ENCODE peak calls at places on chromosomes 12 and 14, in six cellular contexts. U, Y, R, X, C and H are unnamed samples.

GRCh38 chr14:66624319-66624937 is 116.5 kb downstream of the GPHN start:
- DNase-seq in U (peak), R (peak), X (peak), C (peak), Y (no peak), H (peak)

GRCh38 chr14:42563313-42563712 is 956.6 kb downstream of the LRFN5 start:
- DNase-seq in X (no peak), U (no peak), C (no peak), R (no peak), Y (no peak), H (no peak)

GRCh38 chr12:55019784-55020183 is at the start of gene NEUROD4:
- DNase-seq in U (peak), C (peak), Y (peak), R (peak), X (peak), H (peak)

GRCh38 chr12:130967631-130968030 is 13.9 kb downstream of the ADGRD1 start:
- DNase-seq in Y (no peak), U (no peak), X (no peak), C (no peak), R (no peak), H (no peak)

GRCh38 chr12:3527181-3527580 is 36.2 kb downstream of the PRMT8 start:
- DNase-seq in Y (peak), R (no peak), U (no peak), X (no peak), C (no peak), H (peak)

GRCh38 chr12:7498832-7499231 is 4.7 kb downstream of the CD163 start:
- DNase-seq in C (no peak), Y (peak), X (no peak), U (no peak), R (no peak), H (peak)

GRCh38 chr12:47073951-47074350 is 5.5 kb upstream of the PCED1B start:
- DNase-seq in Y (no peak), X (no peak), C (no peak), R (no peak), U (no peak), H (no peak)

GRCh38 chr12:69240625-69240984 is 1.2 kb downstream of the CPSF6 start:
- DNase-seq in Y (no peak), X (no peak), R (no peak), C (no peak), U (no peak), H (no peak)

GRCh38 chr14:53516261-53516774 is 363.2 kb upstream of the DDHD1 start:
- DNase-seq in C (no peak), Y (peak), R (no peak), X (no peak), U (peak), H (peak)

GRCh38 chr14:33894339-33894738 is 56.5 kb downstream of the EGLN3 start:
- DNase-seq in Y (no peak), C (no peak), U (no peak), X (no peak), R (no peak), H (no peak)

GRCh38 chr14:24978862-24979724 is 70.9 kb downstream of the STXBP6 start:
- DNase-seq in U (no peak), C (no peak), X (no peak), R (no peak), Y (no peak), H (no peak)

GRCh38 chr12:92930421-92930820 is 1.3 kb upstream of the EEA1 start:
- DNase-seq in X (no peak), Y (no peak), C (no peak), R (no peak), U (no peak), H (no peak)

GRCh38 chr12:124952801-124953200 is 36.1 kb downstream of the DHX37 start:
- DNase-seq in X (no peak), U (no peak), R (no peak), C (no peak), Y (no peak), H (no peak)

GRCh38 chr14:23430016-23430732 is 5.3 kb downstream of the MYH7 start:
- DNase-seq in Y (no peak), C (no peak), R (no peak), U (no peak), X (no peak), H (no peak)

GRCh38 chr14:72625689-72626088 is 268.2 kb downstream of the DPF3 start:
- DNase-seq in R (no peak), U (no peak), C (no peak), X (no peak), Y (no peak), H (no peak)

GRCh38 chr12:115569694-115570093 is 707.8 kb downstream of the MED13L start:
- DNase-seq in U (no peak), C (no peak), R (no peak), Y (no peak), X (no peak), H (no peak)

GRCh38 chr12:13156277-13156676 is 40.2 kb upstream of the EMP1 start:
- DNase-seq in X (no peak), C (no peak), U (no peak), R (no peak), Y (no peak), H (no peak)

GRCh38 chr14:31950760-31951637 is 126.1 kb upstream of the ARHGAP5 start:
- DNase-seq in U (no peak), C (peak), Y (no peak), X (no peak), R (peak), H (no peak)

GRCh38 chr12:25698782-25699181 is 145.7 kb upstream of the LMNTD1 start:
- DNase-seq in U (no peak), C (no peak), Y (no peak), X (no peak), R (no peak), H (no peak)

GRCh38 chr14:95623195-95623594 is 63.0 kb upstream of the TCL1B start:
- DNase-seq in C (no peak), X (no peak), U (no peak), Y (no peak), R (no peak), H (no peak)

GRCh38 chr14:95619785-95620417 is 66.3 kb upstream of the TCL1B start:
- DNase-seq in C (no peak), Y (no peak), X (no peak), R (no peak), U (no peak), H (no peak)

GRCh38 chr14:95620659-95621059 is 65.6 kb upstream of the TCL1B start:
- DNase-seq in Y (no peak), U (no peak), C (no peak), X (no peak), R (no peak), H (no peak)
- TF ChIP-seq CTCF in Y (no peak), U (no peak), C (no peak), X (no peak), R (no peak), H (no peak)

GRCh38 chr14:92974541-92975345 is 51.8 kb downstream of the CHGA start:
- DNase-seq in R (no peak), U (no peak), C (no peak), Y (no peak), X (no peak), H (no peak)
- TF ChIP-seq CTCF in R (no peak), U (no peak), C (no peak), Y (no peak), X (no peak), H (no peak)

GRCh38 chr12:48812389-48812788 is 5.9 kb upstream of the CACNB3 start:
- DNase-seq in U (no peak), Y (no peak), C (no peak), R (no peak), X (no peak), H (no peak)

GRCh38 chr12:48813464-48814312 is 4.6 kb upstream of the CACNB3 start:
- DNase-seq in R (no peak), U (no peak), C (no peak), Y (no peak), X (no peak), H (no peak)

GRCh38 chr12:48810817-48811453 is 7.4 kb upstream of the CACNB3 start:
- DNase-seq in R (no peak), Y (peak), C (no peak), U (peak), X (no peak), H (peak)

GRCh38 chr12:48814313-48815280 is 3.7 kb upstream of the CACNB3 start:
- DNase-seq in X (peak), Y (no peak), R (peak), U (no peak), C (peak), H (peak)

DNA sequence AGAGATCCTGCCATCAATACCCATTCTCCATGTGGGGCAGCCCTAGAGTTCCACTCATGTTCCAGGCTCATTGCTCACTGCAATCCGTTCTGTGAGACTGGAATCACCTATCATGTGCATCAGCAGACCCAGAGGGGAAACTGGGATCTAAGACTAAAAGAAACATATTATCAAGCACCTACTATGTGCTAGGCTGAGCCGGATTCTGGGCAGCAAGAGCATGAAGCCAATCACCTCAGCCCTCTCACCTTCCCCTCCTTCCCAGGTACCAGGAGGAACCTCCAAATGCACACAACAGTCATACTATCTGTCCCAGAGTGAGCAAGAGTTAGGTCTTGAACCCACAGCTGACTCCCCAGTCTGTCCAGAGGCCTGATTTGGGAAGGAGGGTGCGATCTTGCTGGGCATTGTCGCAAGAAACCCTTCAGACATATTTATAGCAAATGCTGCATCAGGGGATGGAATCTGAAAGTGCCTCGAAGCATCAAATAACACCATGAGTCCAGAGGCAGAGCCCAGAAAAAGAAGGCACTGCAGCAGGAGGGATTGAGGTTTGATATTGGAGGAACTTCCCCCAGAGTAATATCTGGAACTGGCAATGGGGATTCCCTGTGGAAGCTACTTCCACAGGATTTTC is 6.7 kb upstream of the CACNB3 start:
- DNase-seq in X (no peak), R (no peak), C (no peak), U (no peak), Y (no peak), H (no peak)
- TF ChIP-seq CTCF in X (no peak), R (no peak), C (no peak), U (no peak), Y (no peak), H (no peak)

GRCh38 chr12:127963926-127964325 is 303.0 kb upstream of the TMEM132C start:
- DNase-seq in U (no peak), C (no peak), X (no peak), Y (no peak), R (no peak), H (no peak)

GRCh38 chr12:127966331-127966730 is 300.6 kb upstream of the TMEM132C start:
- DNase-seq in X (no peak), Y (no peak), C (no peak), R (no peak), U (no peak), H (no peak)

DNA sequence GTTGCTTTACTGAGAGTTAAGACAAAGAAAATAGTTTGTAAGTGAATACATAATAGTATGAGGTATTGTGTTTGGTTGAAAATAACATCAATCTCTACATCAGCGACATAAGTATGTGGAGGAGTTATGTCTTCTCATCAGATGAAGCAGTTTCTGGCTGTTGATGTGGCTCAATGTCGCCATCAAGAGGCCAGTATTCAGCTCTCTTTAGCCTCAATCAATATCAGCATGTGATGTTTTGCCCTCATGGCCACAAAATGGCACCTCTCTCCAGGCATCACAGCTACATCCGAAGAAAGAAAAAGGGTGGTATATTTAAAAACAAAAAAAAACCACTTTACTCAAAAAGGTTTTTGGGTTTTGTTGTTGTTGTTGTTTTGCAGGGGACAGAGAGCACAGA is 302.3 kb upstream of the TMEM132C start:
- DNase-seq in U (no peak), C (no peak), X (no peak), R (no peak), Y (no peak), H (no peak)
- TF ChIP-seq CTCF in U (no peak), C (no peak), X (no peak), R (peak), Y (peak), H (no peak)

GRCh38 chr14:93113678-93114067 is 2.1 kb downstream of the ITPK1 start:
- DNase-seq in C (no peak), R (no peak), U (no peak), Y (no peak), X (no peak), H (no peak)

GRCh38 chr14:93115069-93115919 is 431 bp downstream of the ITPK1 start:
- DNase-seq in Y (no peak), R (peak), C (peak), U (no peak), X (peak), H (peak)

GRCh38 chr14:93115920-93116675 is at the start of gene ITPK1:
- DNase-seq in Y (no peak), U (no peak), C (peak), X (peak), R (peak), H (no peak)

GRCh38 chr14:93114068-93114710 is 1.5 kb downstream of the ITPK1 start:
- DNase-seq in C (no peak), U (no peak), Y (no peak), X (no peak), R (no peak), H (no peak)

GRCh38 chr14:93114713-93115068 is 1.0 kb downstream of the ITPK1 start:
- DNase-seq in X (no peak), U (no peak), Y (no peak), C (peak), R (no peak), H (no peak)
- TF ChIP-seq CTCF in X (no peak), U (no peak), Y (no peak), C (no peak), R (peak), H (no peak)

GRCh38 chr12:102753802-102754201 is 163.2 kb downstream of the PAH start:
- DNase-seq in U (no peak), R (no peak), C (no peak), Y (no peak), X (no peak), H (no peak)

GRCh38 chr12:102748704-102749103 is 168.3 kb downstream of the PAH start:
- DNase-seq in Y (no peak), X (no peak), C (no peak), U (no peak), R (no peak), H (no peak)
- TF ChIP-seq CTCF in Y (no peak), X (no peak), C (no peak), U (no peak), R (no peak), H (no peak)

DNA sequence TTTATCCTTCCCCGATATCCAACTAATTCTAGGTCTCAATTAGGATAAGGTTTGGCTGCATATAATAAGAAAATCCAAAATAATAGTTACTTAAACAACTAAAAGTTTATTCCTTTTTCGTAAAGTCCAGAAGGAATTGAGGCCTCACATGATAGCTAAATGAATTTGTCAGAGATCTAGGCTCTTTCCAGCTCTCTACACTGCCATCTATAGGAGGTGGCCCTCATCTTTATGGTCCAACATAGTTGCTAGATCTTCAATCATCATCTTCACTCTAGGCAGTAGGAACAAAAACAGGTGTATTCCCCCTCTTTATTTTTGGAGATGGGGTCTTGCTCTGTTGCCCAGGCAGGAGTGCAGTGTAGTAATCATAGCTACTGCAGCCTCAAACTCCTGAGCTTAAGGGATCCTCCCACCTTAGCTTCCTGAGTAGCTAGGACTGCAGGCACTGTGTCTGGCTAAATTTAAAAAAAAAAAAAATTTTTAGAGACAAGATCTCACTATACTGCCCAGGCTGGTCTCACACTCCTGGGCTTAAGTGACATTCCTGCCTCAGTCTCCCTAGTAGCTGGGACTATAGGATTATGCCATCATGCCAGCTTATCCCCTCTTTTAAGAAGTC is 46.5 kb upstream of the SAV1 start:
- DNase-seq in C (no peak), Y (no peak), X (no peak), R (peak), U (no peak), H (no peak)
- TF ChIP-seq CTCF in C (peak), Y (peak), X (peak), R (peak), U (peak), H (peak)

GRCh38 chr12:21065845-21066244 is 65.1 kb upstream of the SLCO1B1 start:
- DNase-seq in R (no peak), C (no peak), X (no peak), Y (no peak), U (no peak), H (no peak)
- TF ChIP-seq CTCF in R (peak), C (peak), X (peak), Y (no peak), U (no peak), H (no peak)